ENCODE peak calls at places on chromosomes 13 and 19, in four cellular contexts. One of them, this sample, is unnamed.

GRCh38 chr13:113955235-113955634 is 18.6 kb downstream of the C13orf46 start:
- DNase-seq in SK-N-SH: no peak
- DNase-seq in GM12878: no peak
- DNase-seq in GM12891: no peak
- DNase-seq in this sample: no peak

GRCh38 chr13:109451726-109452125 is 334.7 kb downstream of the IRS2 start:
- DNase-seq in GM12891: no peak
- DNase-seq in SK-N-SH: peak
- DNase-seq in GM12878: no peak
- DNase-seq in this sample: no peak

GRCh38 chr19:32469796-32470195 is 64.2 kb downstream of the DPY19L3 start:
- DNase-seq in GM12878: no peak
- DNase-seq in SK-N-SH: no peak
- DNase-seq in GM12891: no peak
- DNase-seq in this sample: no peak

GRCh38 chr19:30061557-30062330 is 119.7 kb downstream of the URI1 start:
- DNase-seq in GM12878: no peak
- DNase-seq in SK-N-SH: peak
- DNase-seq in GM12891: no peak
- DNase-seq in this sample: no peak

GRCh38 chr13:49670828-49671227 is 20.5 kb downstream of the EBPL start:
- DNase-seq in GM12878: no peak
- DNase-seq in GM12891: no peak
- DNase-seq in SK-N-SH: no peak
- DNase-seq in this sample: no peak

GRCh38 chr13:33817513-33817842 is 471 bp upstream of the RFC3 start:
- DNase-seq in SK-N-SH: peak
- DNase-seq in GM12891: no peak
- DNase-seq in GM12878: no peak
- DNase-seq in this sample: no peak

GRCh38 chr19:15283141-15283885 is 49.0 kb downstream of the BRD4 start:
- DNase-seq in SK-N-SH: no peak
- DNase-seq in GM12891: no peak
- DNase-seq in GM12878: no peak
- DNase-seq in this sample: no peak

GRCh38 chr13:23433171-23434153 is at the start of gene SACS:
- DNase-seq in SK-N-SH: peak
- DNase-seq in GM12878: no peak
- DNase-seq in GM12891: no peak
- DNase-seq in this sample: no peak

GRCh38 chr13:98842074-98842473 is 89.6 kb upstream of the SLC15A1 start:
- DNase-seq in SK-N-SH: no peak
- DNase-seq in GM12891: no peak
- DNase-seq in GM12878: no peak
- DNase-seq in this sample: no peak

GRCh38 chr13:28964831-28965230 is 144.7 kb downstream of the MTUS2 start:
- DNase-seq in GM12891: no peak
- DNase-seq in GM12878: no peak
- DNase-seq in SK-N-SH: no peak
- DNase-seq in this sample: no peak

GRCh38 chr19:33234092-33234491 is 8.4 kb upstream of the SLC7A10 start:
- DNase-seq in GM12891: no peak
- DNase-seq in GM12878: no peak
- DNase-seq in SK-N-SH: no peak
- DNase-seq in this sample: no peak

GRCh38 chr19:17749912-17750317 is 1.4 kb upstream of the FCHO1 start:
- DNase-seq in SK-N-SH: no peak
- DNase-seq in GM12891: no peak
- DNase-seq in GM12878: no peak
- DNase-seq in this sample: no peak

GRCh38 chr19:16888629-16889371 is at the start of gene F2RL3:
- DNase-seq in GM12891: peak
- DNase-seq in SK-N-SH: peak
- DNase-seq in GM12878: no peak
- DNase-seq in this sample: peak

GRCh38 chr19:40750035-40750284 is 317 bp downstream of the ACTMAP start:
- DNase-seq in GM12878: no peak
- DNase-seq in GM12891: no peak
- DNase-seq in SK-N-SH: no peak
- DNase-seq in this sample: no peak

GRCh38 chr13:65336916-65337315 is 1893.2 kb downstream of the PCDH9 start:
- DNase-seq in GM12891: no peak
- DNase-seq in SK-N-SH: no peak
- DNase-seq in GM12878: no peak
- DNase-seq in this sample: no peak

GRCh38 chr13:81305928-81306327 is 965.0 kb upstream of the SPRY2 start:
- DNase-seq in SK-N-SH: no peak
- DNase-seq in GM12878: no peak
- DNase-seq in GM12891: no peak
- DNase-seq in this sample: no peak

GRCh38 chr13:89458456-89458855 is 1787.3 kb downstream of the SLITRK5 start:
- DNase-seq in SK-N-SH: no peak
- DNase-seq in GM12878: no peak
- DNase-seq in GM12891: no peak
- DNase-seq in this sample: no peak

GRCh38 chr13:77729502-77730221 is 32.2 kb downstream of the SLAIN1 start:
- DNase-seq in GM12891: no peak
- DNase-seq in SK-N-SH: no peak
- DNase-seq in GM12878: peak
- DNase-seq in this sample: peak

GRCh38 chr19:290539-291521 is at the start of gene PLPP2:
- DNase-seq in GM12878: no peak
- DNase-seq in GM12891: peak
- DNase-seq in SK-N-SH: peak
- DNase-seq in this sample: no peak

GRCh38 chr13:107275945-107276614 is 708.1 kb upstream of the ARGLU1 start:
- DNase-seq in GM12891: no peak
- DNase-seq in SK-N-SH: no peak
- DNase-seq in GM12878: no peak
- DNase-seq in this sample: no peak

GRCh38 chr19:53308339-53308811 is 25.2 kb upstream of the ZNF845 start:
- DNase-seq in SK-N-SH: peak
- DNase-seq in GM12891: no peak
- DNase-seq in GM12878: no peak
- DNase-seq in this sample: no peak

GRCh38 chr13:35818577-35819165 is 312.5 kb downstream of the DCLK1 start:
- DNase-seq in GM12891: no peak
- DNase-seq in GM12878: no peak
- DNase-seq in SK-N-SH: peak
- DNase-seq in this sample: no peak

GRCh38 chr13:77136902-77137420 is 110.0 kb upstream of the FBXL3 start:
- DNase-seq in SK-N-SH: no peak
- DNase-seq in GM12891: no peak
- DNase-seq in GM12878: no peak
- DNase-seq in this sample: no peak

GRCh38 chr19:7106711-7107657 is 37.5 kb downstream of the ZNF557 start:
- DNase-seq in GM12891: no peak
- DNase-seq in SK-N-SH: no peak
- DNase-seq in GM12878: no peak
- DNase-seq in this sample: no peak

GRCh38 chr13:91704398-91704797 is 306.0 kb downstream of the GPC5 start:
- DNase-seq in GM12878: no peak
- DNase-seq in SK-N-SH: no peak
- DNase-seq in GM12891: no peak
- DNase-seq in this sample: no peak

GRCh38 chr13:44148159-44148929 is 225.3 kb upstream of the SERP2 start:
- DNase-seq in GM12891: no peak
- DNase-seq in GM12878: no peak
- DNase-seq in SK-N-SH: no peak
- DNase-seq in this sample: no peak

GRCh38 chr19:50427997-50428425 is 4.7 kb upstream of the MYBPC2 start:
- DNase-seq in GM12878: no peak
- DNase-seq in GM12891: no peak
- DNase-seq in SK-N-SH: no peak
- DNase-seq in this sample: no peak

GRCh38 chr13:102817907-102818306 is 19.0 kb downstream of the BIVM start:
- DNase-seq in SK-N-SH: no peak
- DNase-seq in GM12878: no peak
- DNase-seq in GM12891: no peak
- DNase-seq in this sample: no peak

GRCh38 chr13:112978561-112979405 is 9.8 kb downstream of the MCF2L start:
- DNase-seq in GM12891: no peak
- DNase-seq in GM12878: no peak
- DNase-seq in SK-N-SH: peak
- DNase-seq in this sample: no peak

GRCh38 chr13:20446900-20447299 is 78.8 kb downstream of the CRYL1 start:
- DNase-seq in SK-N-SH: no peak
- DNase-seq in GM12878: no peak
- DNase-seq in GM12891: no peak
- DNase-seq in this sample: no peak

GRCh38 chr13:26557393-26558073 is at the start of gene WASF3:
- DNase-seq in GM12891: peak
- DNase-seq in SK-N-SH: peak
- DNase-seq in GM12878: peak
- DNase-seq in this sample: peak

DNA sequence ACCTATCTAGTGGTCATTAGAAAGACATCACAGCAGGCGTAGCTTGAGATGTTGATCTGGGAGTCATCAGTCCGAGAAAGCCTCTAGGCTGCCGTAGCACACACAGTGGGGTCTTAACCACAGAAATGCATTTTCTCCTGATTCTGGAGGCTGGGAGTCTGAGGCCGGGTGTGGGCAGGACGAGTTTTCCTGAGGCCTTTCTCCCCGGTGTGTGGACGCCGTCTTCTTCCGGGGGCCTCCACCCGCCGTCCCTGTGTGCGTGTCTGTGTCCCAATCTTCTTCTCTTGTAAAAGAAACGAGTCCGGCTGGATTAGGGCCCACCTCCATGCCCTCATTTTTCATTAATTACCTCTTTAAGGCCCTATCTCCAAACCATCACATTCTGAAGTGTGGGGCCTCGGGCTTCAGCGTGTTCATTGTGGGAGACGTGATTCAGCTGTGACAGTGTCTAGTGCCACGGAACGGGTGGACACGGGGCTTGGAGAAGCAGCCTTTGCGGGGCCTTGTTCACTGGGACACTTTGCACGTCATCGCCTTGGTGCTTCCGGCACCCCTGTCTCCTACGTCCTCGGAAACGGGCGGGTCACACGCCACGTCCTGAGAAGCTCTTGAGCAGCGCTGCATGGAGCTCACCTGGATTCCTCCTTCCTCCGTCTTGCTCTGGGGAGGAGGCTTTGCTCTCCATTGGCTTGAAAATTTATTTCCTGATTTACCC is 208.9 kb upstream of the SOX1 start:
- DNase-seq in SK-N-SH: no peak
- DNase-seq in GM12891: no peak
- DNase-seq in GM12878: no peak
- DNase-seq in this sample: no peak
- TF ChIP-seq POLR2AphosphoS5 in SK-N-SH: no peak
- TF ChIP-seq POLR2AphosphoS5 in GM12891: no peak
- TF ChIP-seq POLR2AphosphoS5 in GM12878: no peak
- TF ChIP-seq POLR2AphosphoS5 in this sample: no peak

GRCh38 chr19:1556639-1557070 is 11.5 kb downstream of the MEX3D start:
- DNase-seq in GM12878: no peak
- DNase-seq in GM12891: no peak
- DNase-seq in SK-N-SH: no peak
- DNase-seq in this sample: no peak

GRCh38 chr19:1560281-1560882 is 7.7 kb downstream of the MEX3D start:
- DNase-seq in GM12891: no peak
- DNase-seq in SK-N-SH: no peak
- DNase-seq in GM12878: no peak
- DNase-seq in this sample: no peak

GRCh38 chr19:1555802-1556638 is 12.1 kb downstream of the MEX3D start:
- DNase-seq in GM12891: no peak
- DNase-seq in GM12878: no peak
- DNase-seq in SK-N-SH: no peak
- DNase-seq in this sample: no peak

GRCh38 chr19:1561236-1561842 is 6.8 kb downstream of the MEX3D start:
- DNase-seq in GM12891: no peak
- DNase-seq in SK-N-SH: no peak
- DNase-seq in GM12878: no peak
- DNase-seq in this sample: no peak

DNA sequence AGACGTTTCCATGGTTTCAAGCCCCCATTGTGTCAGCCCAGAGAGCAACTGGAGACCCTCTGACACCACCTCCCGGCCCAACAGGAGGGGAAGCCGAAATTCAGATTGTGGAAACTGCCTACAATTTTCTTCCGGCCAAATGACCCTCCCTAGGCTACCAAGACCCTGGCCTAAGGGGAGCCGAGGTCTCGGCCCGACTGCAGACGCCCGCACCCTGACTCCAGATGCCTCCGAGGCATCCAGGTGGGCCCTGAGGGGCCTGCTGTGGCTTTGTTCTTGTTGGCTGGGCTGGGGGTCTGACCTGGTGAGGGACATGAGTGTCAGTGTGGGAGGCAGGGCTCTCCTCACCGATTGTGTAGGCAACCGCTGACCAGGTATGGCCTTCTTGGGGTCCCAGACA is 9.6 kb downstream of the MEX3D start:
- DNase-seq in GM12878: no peak
- DNase-seq in SK-N-SH: no peak
- DNase-seq in GM12891: no peak
- DNase-seq in this sample: no peak
- TF ChIP-seq TAF1 in GM12878: no peak
- TF ChIP-seq TAF1 in SK-N-SH: no peak
- TF ChIP-seq TAF1 in GM12891: no peak
- TF ChIP-seq TAF1 in this sample: no peak

GRCh38 chr19:38698225-38699026 is 45.8 kb downstream of the CAPN12 start:
- DNase-seq in GM12891: no peak
- DNase-seq in GM12878: no peak
- DNase-seq in SK-N-SH: no peak
- DNase-seq in this sample: no peak

GRCh38 chr19:38697641-38698071 is 46.6 kb downstream of the CAPN12 start:
- DNase-seq in SK-N-SH: no peak
- DNase-seq in GM12878: no peak
- DNase-seq in GM12891: no peak
- DNase-seq in this sample: no peak

GRCh38 chr19:38700350-38700932 is 43.8 kb downstream of the CAPN12 start:
- DNase-seq in GM12891: no peak
- DNase-seq in SK-N-SH: no peak
- DNase-seq in GM12878: no peak
- DNase-seq in this sample: no peak

GRCh38 chr19:38699647-38700349 is 44.5 kb downstream of the CAPN12 start:
- DNase-seq in GM12891: no peak
- DNase-seq in SK-N-SH: no peak
- DNase-seq in GM12878: no peak
- DNase-seq in this sample: no peak

GRCh38 chr19:38699027-38699346 is 45.3 kb downstream of the CAPN12 start:
- DNase-seq in GM12891: no peak
- DNase-seq in GM12878: no peak
- DNase-seq in SK-N-SH: no peak
- DNase-seq in this sample: no peak
- TF ChIP-seq POLR2AphosphoS5 in GM12891: no peak
- TF ChIP-seq POLR2AphosphoS5 in GM12878: no peak
- TF ChIP-seq POLR2AphosphoS5 in SK-N-SH: no peak
- TF ChIP-seq POLR2AphosphoS5 in this sample: no peak

DNA sequence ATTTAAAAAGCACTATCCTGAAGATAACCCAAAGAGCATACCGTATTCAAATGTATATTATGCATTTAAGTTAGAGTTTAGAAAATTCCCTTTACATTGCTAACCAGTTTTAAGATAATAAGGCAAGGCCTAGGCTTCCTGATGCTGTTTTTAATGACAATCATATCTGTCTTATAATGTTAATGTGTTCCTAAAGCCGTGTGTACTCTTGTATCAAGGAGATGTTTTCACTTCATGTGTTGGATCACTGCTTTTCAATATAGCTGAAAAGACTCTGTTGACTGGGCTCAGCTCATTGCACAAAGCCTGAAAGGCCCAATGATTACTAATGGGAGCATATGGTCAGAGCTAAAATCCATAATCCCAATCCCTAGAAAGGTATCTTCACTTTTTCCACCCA is 81.6 kb downstream of the DACH1 start:
- DNase-seq in SK-N-SH: no peak
- DNase-seq in GM12891: no peak
- DNase-seq in GM12878: no peak
- DNase-seq in this sample: no peak
- TF ChIP-seq TAF1 in SK-N-SH: no peak
- TF ChIP-seq TAF1 in GM12891: no peak
- TF ChIP-seq TAF1 in GM12878: no peak
- TF ChIP-seq TAF1 in this sample: no peak

This sample was measured in GM12892.